ENCODE peak calls at places on chromosomes 4 and X, in four cellular contexts. One of them, this sample, is unnamed.

GRCh38 chr4:120071192-120071795 is 4.6 kb upstream of the MAD2L1 start:
- DNase-seq in H1: no peak
- DNase-seq in HepG2: peak
- DNase-seq in K562: peak
- DNase-seq in this sample: peak

GRCh38 chrX:134821370-134821769 is 163.1 kb upstream of the PLAC1 start:
- DNase-seq in H1: no peak
- DNase-seq in HepG2: no peak
- DNase-seq in K562: no peak
- DNase-seq in this sample: peak

GRCh38 chr4:78524009-78524408 is 27.6 kb upstream of the ANXA3 start:
- DNase-seq in H1: no peak
- DNase-seq in HepG2: no peak
- DNase-seq in K562: peak
- DNase-seq in this sample: no peak

GRCh38 chr4:184648220-184649025 is 824 bp downstream of the CASP3 start:
- DNase-seq in H1: peak
- DNase-seq in HepG2: peak
- DNase-seq in K562: peak
- DNase-seq in this sample: peak

GRCh38 chrX:150365051-150365952 is 2.2 kb downstream of the MAMLD1 start:
- DNase-seq in H1: peak
- DNase-seq in HepG2: no peak
- DNase-seq in K562: peak
- DNase-seq in this sample: peak

GRCh38 chr4:150207871-150208270 is 129.6 kb downstream of the DCLK2 start:
- DNase-seq in H1: no peak
- DNase-seq in HepG2: no peak
- DNase-seq in K562: no peak
- DNase-seq in this sample: no peak

GRCh38 chr4:70251250-70251944 is 9.0 kb downstream of the CSN3 start:
- DNase-seq in H1: no peak
- DNase-seq in HepG2: peak
- DNase-seq in K562: no peak
- DNase-seq in this sample: no peak

GRCh38 chr4:44186096-44186849 is 262.3 kb downstream of the KCTD8 start:
- DNase-seq in H1: no peak
- DNase-seq in HepG2: no peak
- DNase-seq in K562: no peak
- DNase-seq in this sample: no peak

GRCh38 chrX:7264399-7264798 is 116.4 kb upstream of the PUDP start:
- DNase-seq in H1: no peak
- DNase-seq in HepG2: no peak
- DNase-seq in K562: no peak
- DNase-seq in this sample: no peak

GRCh38 chrX:133415276-133416105 is at the start of gene GPC4:
- DNase-seq in H1: peak
- DNase-seq in HepG2: no peak
- DNase-seq in K562: no peak
- DNase-seq in this sample: no peak

GRCh38 chrX:15785176-15785735 is 5.0 kb upstream of the ZRSR2 start:
- DNase-seq in H1: no peak
- DNase-seq in HepG2: peak
- DNase-seq in K562: no peak
- DNase-seq in this sample: peak

GRCh38 chr4:7120341-7120740 is 52.5 kb upstream of the GRPEL1 start:
- DNase-seq in H1: no peak
- DNase-seq in HepG2: no peak
- DNase-seq in K562: peak
- DNase-seq in this sample: no peak

GRCh38 chrX:27336466-27337091 is 126.6 kb downstream of the PPP4R3C start:
- DNase-seq in H1: peak
- DNase-seq in HepG2: peak
- DNase-seq in K562: peak
- DNase-seq in this sample: peak

GRCh38 chr4:167308876-167309275 is 74.6 kb upstream of the SPOCK3 start:
- DNase-seq in H1: no peak
- DNase-seq in HepG2: no peak
- DNase-seq in K562: no peak
- DNase-seq in this sample: no peak

GRCh38 chrX:140672840-140673731 is 36.5 kb upstream of the LINC00632 start:
- DNase-seq in H1: no peak
- DNase-seq in HepG2: peak
- DNase-seq in K562: no peak
- DNase-seq in this sample: no peak

GRCh38 chrX:39067866-39068265 is 266.6 kb downstream of the MID1IP1 start:
- DNase-seq in H1: no peak
- DNase-seq in HepG2: no peak
- DNase-seq in K562: no peak
- DNase-seq in this sample: no peak

GRCh38 chrX:134544614-134545255 is 84.8 kb downstream of the HPRT1 start:
- DNase-seq in H1: peak
- DNase-seq in HepG2: no peak
- DNase-seq in K562: no peak
- DNase-seq in this sample: no peak

GRCh38 chr4:65865489-65865888 is 195.2 kb upstream of the EPHA5 start:
- DNase-seq in H1: no peak
- DNase-seq in HepG2: peak
- DNase-seq in K562: peak
- DNase-seq in this sample: peak

GRCh38 chrX:83469551-83469950 is 38.5 kb upstream of the POU3F4 start:
- DNase-seq in H1: peak
- DNase-seq in HepG2: peak
- DNase-seq in K562: peak
- DNase-seq in this sample: no peak

DNA sequence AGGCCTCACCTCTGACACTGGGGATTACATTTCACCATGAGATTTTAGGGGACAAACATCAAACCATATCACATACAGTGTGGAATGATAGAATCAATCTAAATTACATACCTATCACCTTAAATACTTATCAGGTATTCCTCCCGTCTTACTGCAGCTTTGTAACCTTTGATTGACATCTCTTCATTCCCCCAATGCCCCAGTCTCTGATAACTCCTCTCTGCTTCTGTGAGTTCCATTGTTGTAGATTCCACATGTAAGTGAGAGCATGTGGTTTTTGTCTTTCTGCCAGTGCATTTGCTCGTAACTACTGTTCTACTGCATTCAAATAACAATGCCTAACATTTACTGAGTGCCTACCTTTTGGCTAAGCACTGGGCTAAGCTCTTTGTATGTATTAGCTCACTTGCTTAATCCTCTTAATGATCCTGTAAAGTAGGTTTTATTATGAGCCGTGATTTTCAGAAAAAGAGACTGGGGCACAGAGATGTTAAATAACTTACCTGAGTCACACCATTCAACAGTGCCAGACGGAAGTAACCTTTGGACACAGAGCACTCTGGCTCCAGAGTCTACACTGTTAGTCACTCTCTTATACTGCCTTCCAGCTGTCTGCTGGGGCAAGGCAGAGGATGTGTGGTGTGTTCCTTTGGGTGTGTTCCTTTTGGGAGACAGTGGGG is 63.7 kb upstream of the ESX1 start:
- DNase-seq in H1: no peak
- DNase-seq in HepG2: peak
- DNase-seq in K562: no peak
- DNase-seq in this sample: peak
- TF ChIP-seq JUN in H1: no peak
- TF ChIP-seq JUN in HepG2: no peak
- TF ChIP-seq JUN in K562: no peak
- TF ChIP-seq JUN in this sample: no peak

DNA sequence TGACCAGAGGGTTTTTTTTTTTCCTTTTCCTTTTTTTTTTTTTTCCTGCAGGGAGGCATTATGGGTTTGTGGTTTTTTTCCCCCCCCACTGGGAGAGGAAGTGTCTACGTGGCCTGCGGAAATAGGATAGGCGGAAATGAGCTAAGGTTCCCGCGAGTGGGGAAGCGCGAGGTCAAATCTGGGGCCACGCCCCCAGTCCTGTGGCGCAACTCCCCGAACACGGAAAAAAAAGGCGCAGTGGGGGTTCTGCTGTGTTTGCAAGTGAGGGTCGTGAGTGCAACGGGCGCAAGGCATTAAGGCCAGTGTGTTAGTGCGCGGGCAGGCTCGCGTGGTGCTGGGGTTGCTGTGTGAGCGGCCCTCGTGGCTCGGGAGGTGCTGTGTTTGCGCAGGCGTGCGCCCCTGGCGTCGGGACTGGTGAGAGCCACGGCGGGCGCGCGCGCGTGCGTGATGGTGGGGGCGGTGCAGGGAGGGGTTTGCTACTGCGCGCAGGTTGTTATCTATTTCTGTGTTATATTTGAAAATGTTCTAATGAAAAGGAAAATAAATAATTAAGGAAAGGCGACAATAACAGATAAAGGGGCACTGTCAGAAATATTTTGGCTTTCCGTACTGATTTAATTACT is 685 bp upstream of the MORF4L2 start:
- DNase-seq in H1: peak
- DNase-seq in HepG2: no peak
- DNase-seq in K562: peak
- DNase-seq in this sample: no peak
- TF ChIP-seq POLR2A in H1: peak
- TF ChIP-seq POLR2A in HepG2: peak
- TF ChIP-seq POLR2A in K562: peak
- TF ChIP-seq POLR2A in this sample: peak

GRCh38 chrX:40097492-40098263 is at the start of gene BCOR:
- DNase-seq in H1: peak
- DNase-seq in HepG2: no peak
- DNase-seq in K562: peak
- DNase-seq in this sample: peak
- TF ChIP-seq POLR2AphosphoS5 in H1: peak
- TF ChIP-seq POLR2AphosphoS5 in HepG2: peak
- TF ChIP-seq POLR2AphosphoS5 in K562: peak
- TF ChIP-seq POLR2AphosphoS5 in this sample: peak

DNA sequence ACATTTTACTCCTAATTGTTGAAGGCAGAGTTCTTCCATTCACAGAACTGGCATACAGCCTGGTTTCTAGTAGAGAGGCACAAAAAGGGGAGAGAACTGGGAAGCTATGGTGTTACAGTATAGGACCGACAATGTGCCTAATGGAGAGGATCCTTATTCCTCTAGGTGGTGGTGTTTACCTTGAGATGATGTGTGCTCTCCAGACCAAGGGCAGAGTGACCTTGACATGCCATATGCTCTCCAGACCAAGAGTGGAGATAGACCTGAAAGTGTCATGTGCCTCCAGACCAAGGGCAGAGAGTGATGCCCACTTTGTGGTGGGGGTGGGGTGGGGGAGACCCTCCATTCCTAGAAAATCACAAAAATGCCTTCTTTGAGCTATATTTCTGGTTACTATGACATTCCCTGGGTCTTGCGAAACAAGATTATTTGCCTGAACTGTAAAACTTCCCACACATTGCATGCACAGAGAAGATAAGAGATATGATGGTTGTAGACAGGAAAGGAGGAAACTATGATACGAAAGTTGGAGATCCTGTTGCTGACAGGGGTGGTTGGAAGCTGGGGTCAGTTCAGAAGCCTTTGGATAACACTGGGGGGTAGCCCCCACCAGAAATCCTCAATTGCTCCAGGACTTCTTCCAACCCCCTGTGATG is 119.7 kb downstream of the TEX13C start:
- DNase-seq in H1: no peak
- DNase-seq in HepG2: no peak
- DNase-seq in K562: peak
- DNase-seq in this sample: no peak
- TF ChIP-seq JUN in H1: no peak
- TF ChIP-seq JUN in HepG2: no peak
- TF ChIP-seq JUN in K562: no peak
- TF ChIP-seq JUN in this sample: no peak

GRCh38 chr4:2785613-2786012 is 7.3 kb upstream of the SH3BP2 start:
- DNase-seq in H1: no peak
- DNase-seq in HepG2: no peak
- DNase-seq in K562: peak
- DNase-seq in this sample: no peak
- TF ChIP-seq POLR2A in H1: no peak
- TF ChIP-seq POLR2A in HepG2: no peak
- TF ChIP-seq POLR2A in K562: no peak
- TF ChIP-seq POLR2A in this sample: no peak